ENCODE peak calls at places on chromosomes 12 and 14, in nine cellular contexts. F is ovary; U is progenitor cell of endocrine pancreas; K is HL-60; H is endodermal cell; J is tibial artery; M is IMR-90; S is CD8-positive, alpha-beta T cell; D is astrocyte of the spinal cord. O is an unnamed sample.

GRCh38 chr12:10220398-10221077 is 7.9 kb downstream of the GABARAPL1 start:
- DNase-seq in S (no peak), H (no peak), K (no peak), J (peak), M (peak), U (no peak), F (peak), D (peak), O (no peak)

GRCh38 chr12:96906849-96907664 is at the start of gene NEDD1:
- DNase-seq in D (peak), K (peak), U (peak), F (peak), J (peak), H (peak), M (peak), S (peak), O (peak)

GRCh38 chr14:89186850-89187376 is 230.1 kb downstream of the FOXN3 start:
- DNase-seq in U (no peak), J (no peak), S (no peak), M (peak), K (no peak), H (no peak), D (no peak), F (peak), O (no peak)

GRCh38 chr12:47520029-47520428 is 185.8 kb downstream of the RPAP3 start:
- DNase-seq in K (no peak), D (no peak), M (no peak), U (no peak), S (no peak), J (no peak), F (no peak), H (no peak), O (no peak)

GRCh38 chr14:104353921-104354701 is 215.7 kb downstream of the KIF26A start:
- DNase-seq in M (no peak), F (peak), S (peak), H (peak), K (no peak), J (peak), D (no peak), U (no peak), O (peak)

GRCh38 chr12:108129017-108129812 is at the start of gene WSCD2:
- DNase-seq in K (peak), U (peak), M (no peak), D (peak), H (peak), J (peak), F (peak), S (no peak), O (no peak)

GRCh38 chr14:57168138-57168695 is 100.5 kb downstream of the EXOC5 start:
- DNase-seq in K (no peak), S (no peak), H (no peak), D (no peak), M (no peak), F (no peak), J (no peak), U (no peak), O (no peak)

GRCh38 chr14:56815301-56815700 is 5.0 kb upstream of the OTX2 start:
- DNase-seq in U (no peak), H (no peak), F (no peak), K (no peak), J (no peak), M (no peak), S (no peak), D (no peak), O (no peak)

GRCh38 chr14:102590667-102591099 is 1.8 kb upstream of the RCOR1 start:
- DNase-seq in F (peak), D (peak), J (peak), K (no peak), S (no peak), U (peak), H (peak), M (peak), O (no peak)

GRCh38 chr14:49945448-49946319 is 52.8 kb downstream of the ARF6 start:
- DNase-seq in D (no peak), F (no peak), S (no peak), J (no peak), H (no peak), K (no peak), U (no peak), M (no peak), O (no peak)

GRCh38 chr14:39398382-39398781 is 33.9 kb downstream of the FBXO33 start:
- DNase-seq in H (no peak), D (no peak), K (no peak), M (no peak), S (no peak), F (no peak), U (no peak), J (no peak), O (no peak)

GRCh38 chr14:50955373-50956043 is 11.2 kb upstream of the PYGL start:
- DNase-seq in J (peak), H (peak), D (peak), K (peak), U (no peak), F (no peak), M (peak), S (no peak), O (peak)

GRCh38 chr14:44404021-44404420 is 103.1 kb downstream of the FSCB start:
- DNase-seq in D (no peak), H (no peak), U (no peak), S (no peak), K (no peak), J (no peak), M (no peak), F (no peak), O (no peak)

GRCh38 chr12:64558754-64559153 is 51.5 kb upstream of the RASSF3 start:
- DNase-seq in U (no peak), F (no peak), D (no peak), S (no peak), M (no peak), J (no peak), K (no peak), H (no peak), O (no peak)

GRCh38 chr12:99259040-99259934 is 388.3 kb upstream of the GARIN6 start:
- DNase-seq in H (peak), U (no peak), F (no peak), K (no peak), S (no peak), D (no peak), J (no peak), M (no peak), O (no peak)

GRCh38 chr12:128047266-128048060 is 219.5 kb upstream of the TMEM132C start:
- DNase-seq in H (no peak), K (no peak), U (no peak), F (no peak), S (no peak), D (no peak), J (no peak), M (no peak), O (no peak)

GRCh38 chr12:113413488-113413939 is 8.7 kb upstream of the SDSL start:
- DNase-seq in J (peak), M (peak), D (no peak), F (no peak), U (no peak), K (peak), H (peak), S (no peak), O (no peak)

GRCh38 chr12:56804169-56804568 is 41.0 kb downstream of the HSD17B6 start:
- DNase-seq in U (no peak), K (no peak), J (no peak), D (no peak), M (no peak), S (no peak), H (peak), F (no peak), O (no peak)
- TF ChIP-seq CTCF in U (no peak), K (no peak), J (no peak), D (no peak), M (no peak), S (no peak), H (peak), F (no peak), O (no peak)

DNA sequence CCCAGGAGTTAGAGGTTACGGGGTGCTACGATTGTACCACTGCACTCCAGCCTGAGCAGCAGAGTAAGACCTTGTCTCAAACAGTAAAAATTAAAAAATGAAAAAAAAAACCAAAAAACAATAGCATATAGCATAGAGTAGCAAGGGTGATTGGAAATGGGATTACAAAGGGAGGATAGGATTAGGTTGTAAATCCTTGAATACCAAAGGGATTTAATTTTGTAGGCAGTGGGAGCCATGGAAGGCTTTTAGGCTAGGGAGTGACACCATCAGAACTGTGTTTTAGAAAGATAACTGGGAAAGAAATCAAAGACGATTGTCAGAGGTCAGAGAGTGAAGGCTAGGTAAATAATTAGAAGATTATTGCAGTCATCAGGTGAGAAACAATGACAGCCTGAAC is 2.8 kb upstream of the SGPP1 start:
- DNase-seq in H (no peak), U (no peak), F (no peak), D (no peak), M (no peak), S (no peak), K (no peak), J (no peak), O (no peak)
- TF ChIP-seq CTCF in H (no peak), U (no peak), F (no peak), D (no peak), M (no peak), S (no peak), K (no peak), J (no peak), O (no peak)

DNA sequence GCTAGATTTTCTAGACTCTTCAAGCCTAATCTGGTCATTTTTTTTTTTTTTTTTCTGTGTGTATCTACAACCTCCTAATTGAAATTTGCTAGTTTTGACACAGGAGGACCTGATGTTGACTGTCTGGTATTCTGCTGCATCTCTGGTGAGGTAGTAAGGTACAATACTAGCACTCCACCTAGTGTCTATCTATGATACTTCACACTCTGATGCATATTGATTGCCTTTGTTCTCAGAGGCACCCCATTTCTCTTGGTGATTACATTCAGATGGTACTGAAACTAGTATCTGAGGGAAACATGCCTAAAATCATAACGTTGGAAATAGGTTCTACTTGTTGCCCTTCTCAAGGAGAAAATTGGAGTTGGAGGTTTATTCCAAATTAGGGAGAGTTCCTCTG is 930.5 kb upstream of the NOVA1 start:
- DNase-seq in F (no peak), U (no peak), K (no peak), M (no peak), J (no peak), H (no peak), S (no peak), D (peak), O (no peak)
- TF ChIP-seq CTCF in F (no peak), U (peak), K (peak), M (no peak), J (no peak), H (peak), S (no peak), D (peak), O (no peak)

DNA sequence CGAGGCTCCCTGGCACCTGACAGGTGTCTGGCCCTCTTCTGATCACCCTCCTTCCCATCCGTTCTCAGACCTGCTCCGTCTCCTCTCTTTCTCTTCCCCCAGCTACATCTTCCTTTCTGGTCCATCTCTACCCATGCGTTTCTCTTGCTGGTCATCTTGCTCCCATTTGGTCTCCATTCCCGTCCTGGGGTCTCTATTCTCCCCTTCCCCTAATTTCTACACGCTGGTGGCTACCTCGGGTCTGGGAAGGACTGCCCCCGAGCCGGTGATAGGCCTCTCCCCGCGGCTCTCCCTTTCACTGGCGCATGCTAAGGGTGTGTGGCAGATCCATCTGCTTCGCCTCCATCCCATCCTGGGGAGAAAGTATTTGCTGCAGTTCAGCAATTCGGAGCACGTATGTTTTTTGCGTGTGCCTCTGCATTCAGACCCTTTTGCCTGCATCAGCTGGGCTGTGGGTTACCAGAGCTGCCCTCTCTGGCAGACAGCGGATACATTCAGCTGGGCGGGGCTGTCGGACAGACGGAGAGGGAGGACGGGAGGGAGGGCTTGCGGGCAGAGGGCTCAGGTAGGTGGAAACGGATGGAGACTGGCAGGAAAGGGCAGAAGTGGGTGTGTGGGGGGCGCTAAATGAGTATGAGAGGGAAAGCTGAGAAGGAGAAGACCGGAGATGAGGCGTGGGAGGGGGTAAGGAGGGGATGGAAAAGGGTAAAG is 775 bp downstream of the CLSTN3 start:
- DNase-seq in S (peak), F (peak), K (no peak), H (peak), D (peak), M (peak), J (no peak), U (peak), O (no peak)
- TF ChIP-seq CTCF in S (no peak), F (no peak), K (no peak), H (no peak), D (no peak), M (no peak), J (no peak), U (peak), O (no peak)

DNA sequence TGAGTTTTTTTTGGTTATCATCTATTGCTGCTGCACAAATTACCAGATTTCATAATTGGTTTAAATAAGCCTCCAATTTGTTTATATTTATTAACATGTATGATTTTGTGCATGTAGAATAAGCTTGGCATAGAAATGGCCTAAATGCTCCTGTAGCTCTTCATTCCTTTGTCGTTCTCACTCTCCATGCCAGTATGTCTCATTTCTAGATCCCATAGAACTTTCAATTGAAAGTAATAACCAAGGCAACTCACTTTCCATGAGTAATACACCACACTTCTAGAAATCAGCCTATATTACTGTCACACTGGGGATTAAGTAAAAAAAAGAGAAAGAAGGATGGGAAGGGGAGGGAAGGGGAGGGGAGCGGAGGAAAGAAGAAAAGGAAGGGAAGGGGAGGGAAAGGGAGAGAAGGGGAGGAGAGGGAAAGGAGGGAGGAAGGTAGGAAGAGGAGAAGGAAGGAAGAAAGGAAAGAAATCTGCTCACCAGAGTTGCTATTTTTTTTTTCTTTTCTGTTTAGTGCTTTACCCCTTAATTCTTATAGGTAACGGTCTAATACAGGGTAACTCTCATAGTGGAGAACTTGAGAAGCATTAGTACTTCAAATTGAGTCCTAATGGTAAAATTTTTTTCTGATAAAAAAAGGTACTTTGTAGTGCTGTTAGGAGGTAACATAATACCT is 45.6 kb downstream of the MDM2 start:
- DNase-seq in M (no peak), U (no peak), H (no peak), D (no peak), F (no peak), S (no peak), K (no peak), J (no peak), O (no peak)
- TF ChIP-seq CTCF in M (no peak), U (no peak), H (no peak), D (no peak), F (no peak), S (no peak), K (no peak), J (no peak), O (no peak)

DNA sequence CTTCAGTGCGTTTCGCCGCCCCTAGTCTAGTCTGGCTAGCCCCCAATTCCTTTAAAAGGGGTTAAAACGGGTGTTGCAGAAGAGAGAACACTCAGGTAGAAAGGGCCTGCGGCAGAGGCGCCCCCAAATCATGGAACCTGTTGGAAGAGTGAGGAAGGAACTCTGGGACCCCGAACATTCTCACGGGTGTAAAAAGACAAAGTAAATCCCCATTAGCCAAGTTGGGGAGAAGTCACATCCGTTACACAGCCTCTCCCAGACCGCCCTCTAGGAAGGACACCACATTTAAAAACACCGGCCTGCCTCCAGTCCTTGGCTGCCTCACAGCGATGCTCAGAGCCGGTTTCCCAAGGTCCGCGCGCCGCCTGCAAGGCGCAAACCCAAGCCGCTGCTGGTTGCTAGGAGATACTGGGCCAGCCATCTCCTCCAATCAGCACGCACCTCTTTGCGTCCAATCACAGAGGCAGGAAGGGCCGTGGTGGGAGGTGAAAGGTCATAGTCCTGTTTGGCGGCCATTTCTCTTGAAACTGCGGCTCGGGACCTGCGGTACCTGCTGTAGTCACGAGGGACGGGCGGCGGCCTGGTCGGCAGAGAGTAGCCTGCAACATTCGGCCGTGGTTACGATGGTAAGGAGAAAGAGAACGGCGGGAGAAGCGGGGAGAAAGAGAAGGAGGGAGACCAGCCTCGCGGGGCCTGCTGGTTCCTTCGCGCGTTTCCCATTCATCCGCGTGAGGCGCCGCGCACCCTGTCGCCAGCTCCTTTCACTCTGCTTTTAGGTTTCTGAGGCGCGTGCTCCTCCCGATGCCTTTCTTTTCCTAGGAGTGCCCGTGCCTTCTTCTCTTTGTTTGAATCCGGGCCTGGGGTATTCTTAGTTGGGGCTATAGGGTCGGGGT is at the start of gene SNRPF:
- DNase-seq in F (peak), K (peak), M (peak), H (peak), D (peak), S (peak), U (peak), J (peak), O (peak)
- TF ChIP-seq CTCF in F (peak), K (no peak), M (no peak), H (peak), D (no peak), S (no peak), U (no peak), J (no peak), O (no peak)

DNA sequence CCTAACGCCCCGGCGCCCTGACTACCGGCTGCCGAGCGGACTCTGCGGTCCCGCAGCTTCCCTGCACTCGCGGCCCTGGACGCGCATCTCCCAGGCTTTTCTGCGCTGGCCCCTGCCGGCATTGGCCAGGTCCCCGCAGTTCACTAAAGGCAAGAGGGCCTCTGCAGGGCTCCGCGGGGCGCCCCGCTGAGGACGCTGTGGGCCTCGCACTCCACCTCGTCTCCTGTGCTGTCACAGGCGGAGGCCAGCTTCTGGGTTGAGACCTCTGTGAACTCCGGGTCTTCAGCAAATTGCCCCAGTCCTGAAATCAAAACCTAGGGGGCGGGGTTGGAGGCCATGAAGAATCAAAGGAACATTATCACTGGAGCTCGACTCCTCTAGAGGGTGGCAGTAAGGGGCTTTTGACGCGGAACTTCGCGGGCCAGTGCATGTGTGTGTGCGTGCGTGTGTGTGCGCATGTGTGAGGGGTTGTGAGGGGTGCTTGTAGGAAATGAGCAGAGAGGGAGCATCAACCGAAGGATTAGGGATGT is 68.5 kb upstream of the CAPRIN2 start:
- DNase-seq in S (peak), F (peak), J (no peak), K (no peak), U (peak), M (no peak), D (no peak), H (peak), O (no peak)
- TF ChIP-seq CTCF in S (no peak), F (no peak), J (no peak), K (no peak), U (peak), M (no peak), D (no peak), H (peak), O (no peak)

GRCh38 chr12:31813305-31813704 is 84.5 kb upstream of the AMN1 start:
- DNase-seq in M (no peak), D (no peak), F (no peak), K (no peak), S (no peak), U (no peak), H (peak), J (no peak), O (no peak)
- TF ChIP-seq CTCF in M (no peak), D (no peak), F (no peak), K (no peak), S (no peak), U (peak), H (peak), J (no peak), O (no peak)